ENCODE peak calls at places on chromosomes 5 and 9, in six cellular contexts. Y, F, D, P, C and R are unnamed samples. For H3K9me3 and H3K4me1, the result is how much of the 10 kb centered on the place peaks cover.

GRCh38 chr5:154265197-154265578 is 74.7 kb downstream of the GALNT10 start:
- DNase-seq in P (no peak), D (no peak), Y (no peak), C (no peak), F (no peak), R (no peak)

GRCh38 chr5:139985733-139986132 is 57.4 kb downstream of the NRG2 start:
- DNase-seq in C (peak), D (no peak), P (peak), F (no peak), Y (no peak), R (no peak)

GRCh38 chr5:176436641-176437040 is 11.5 kb upstream of the FAF2 start:
- DNase-seq in F (no peak), D (no peak), P (peak), Y (no peak), C (no peak), R (no peak)

GRCh38 chr5:80871541-80871961 is 88.6 kb upstream of the RASGRF2 start:
- DNase-seq in C (no peak), P (peak), F (no peak), Y (no peak), D (no peak), R (no peak)

GRCh38 chr5:10602031-10602806 is 38.3 kb downstream of the ANKRD33B start:
- DNase-seq in D (no peak), F (no peak), Y (peak), P (no peak), C (no peak), R (no peak)

GRCh38 chr5:127236254-127236653 is 54.3 kb upstream of the MEGF10 start:
- DNase-seq in C (no peak), Y (no peak), F (no peak), P (no peak), D (no peak), R (no peak)

GRCh38 chr5:68415177-68416085 is 199.9 kb downstream of the PIK3R1 start:
- DNase-seq in D (no peak), Y (no peak), P (no peak), C (no peak), F (peak), R (no peak)

GRCh38 chr5:100828756-100829342 is 74.2 kb downstream of the ST8SIA4 start:
- DNase-seq in P (no peak), D (no peak), C (no peak), Y (no peak), F (no peak), R (no peak)

GRCh38 chr9:95495988-95496387 is 20.8 kb downstream of the PTCH1 start:
- DNase-seq in F (no peak), Y (no peak), P (no peak), C (no peak), D (no peak), R (no peak)

GRCh38 chr9:123607987-123608565 is 252.1 kb downstream of the CRB2 start:
- DNase-seq in C (no peak), D (no peak), P (no peak), Y (no peak), F (no peak), R (no peak)

GRCh38 chr9:111896942-111897830 is 572 bp downstream of the UGCG start:
- DNase-seq in Y (peak), C (peak), D (peak), P (peak), F (peak), R (peak)

GRCh38 chr9:106487256-106487655 is 375.7 kb upstream of the ZNF462 start:
- DNase-seq in C (no peak), P (no peak), D (no peak), F (no peak), Y (no peak), R (no peak)

GRCh38 chr5:97542469-97542868 is 359.4 kb upstream of the RIOK2 start:
- DNase-seq in C (no peak), P (no peak), Y (no peak), D (no peak), F (no peak), R (no peak)

GRCh38 chr9:13513710-13514444 is 234.4 kb upstream of the MPDZ start:
- DNase-seq in C (no peak), F (no peak), P (peak), D (no peak), Y (no peak), R (no peak)

GRCh38 chr9:120928015-120928719 is 1.6 kb upstream of the TRAF1 start:
- DNase-seq in F (peak), Y (peak), D (peak), P (no peak), C (no peak), R (peak)

GRCh38 chr5:80069918-80070318 is 34.8 kb downstream of the THBS4 start:
- DNase-seq in F (no peak), D (no peak), C (no peak), Y (no peak), P (no peak), R (peak)

GRCh38 chr9:132201780-132202703 is 40.2 kb downstream of the NTNG2 start:
- DNase-seq in C (no peak), P (no peak), D (peak), Y (no peak), F (no peak), R (no peak)
- H3K9me3 ChIP-seq in C (under half), P (under half), D (under half), Y (under half), F (under half), R (under half)

GRCh38 chr9:78133751-78134150 is 102.1 kb upstream of the CEP78 start:
- DNase-seq in D (no peak), P (peak), Y (no peak), C (no peak), F (no peak), R (no peak)
- H3K4me1 ChIP-seq in D (under half), P (under half), Y (under half), C (under half), F (under half), R (under half)

DNA sequence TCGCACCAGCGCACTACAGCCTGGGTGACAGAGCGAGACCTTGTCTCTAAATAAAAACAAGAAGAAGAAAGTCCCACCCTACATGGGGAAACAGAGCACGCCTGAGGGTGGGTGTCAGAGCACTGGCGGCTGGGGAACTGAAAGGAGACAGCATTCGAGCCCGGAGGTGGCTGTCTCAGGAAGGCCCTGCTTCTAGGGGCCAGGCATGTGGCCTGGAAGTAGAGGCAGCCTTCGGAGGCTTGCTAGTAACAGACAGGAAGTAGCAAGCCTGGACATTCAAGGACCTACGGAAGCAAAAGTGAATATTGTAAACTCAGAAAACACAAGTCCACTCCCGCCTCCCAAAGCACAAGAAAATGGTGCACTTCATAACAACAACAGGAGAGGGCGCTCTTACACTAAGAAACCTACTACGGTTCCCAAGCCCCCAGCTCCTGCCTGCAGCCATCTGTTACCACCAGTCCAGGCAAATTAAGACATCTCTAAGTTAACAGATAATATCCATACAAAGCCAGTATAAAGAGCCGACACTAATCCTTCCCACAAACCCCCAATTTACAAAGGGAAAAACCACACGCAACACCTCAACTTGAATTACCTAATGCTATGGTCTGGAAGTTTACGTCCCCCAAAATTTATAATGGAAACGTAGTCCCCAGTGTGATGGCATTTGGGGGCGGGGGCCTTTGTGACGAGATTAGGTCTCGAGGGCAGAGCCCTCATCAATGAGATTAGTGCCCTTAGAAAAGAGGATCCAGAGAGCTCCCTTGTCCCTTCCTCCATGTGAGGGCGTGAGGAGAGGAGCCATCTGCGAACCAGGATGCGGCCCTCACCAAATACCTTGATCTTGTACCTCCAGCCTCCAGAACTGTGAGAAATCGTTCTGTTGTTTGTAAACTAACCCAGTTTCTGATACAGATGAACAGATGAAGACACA is 7.7 kb downstream of the RASGEF1C start:
- DNase-seq in P (peak), C (no peak), F (peak), Y (no peak), D (no peak), R (peak)
- TF ChIP-seq CTCF in P (peak), C (peak), F (no peak), Y (no peak), D (peak), R (peak)

GRCh38 chr5:17833336-17833735 is 199.1 kb downstream of the TAF11L14 start:
- DNase-seq in Y (no peak), D (no peak), C (no peak), F (no peak), P (no peak), R (no peak)
- H3K9me3 ChIP-seq in Y (under half), D (under half), C (under half), F (under half), P (under half), R (under half)

GRCh38 chr5:27876071-27876470 is 837.7 kb upstream of the CDH9 start:
- DNase-seq in D (no peak), Y (no peak), C (no peak), F (no peak), P (no peak), R (no peak)

DNA sequence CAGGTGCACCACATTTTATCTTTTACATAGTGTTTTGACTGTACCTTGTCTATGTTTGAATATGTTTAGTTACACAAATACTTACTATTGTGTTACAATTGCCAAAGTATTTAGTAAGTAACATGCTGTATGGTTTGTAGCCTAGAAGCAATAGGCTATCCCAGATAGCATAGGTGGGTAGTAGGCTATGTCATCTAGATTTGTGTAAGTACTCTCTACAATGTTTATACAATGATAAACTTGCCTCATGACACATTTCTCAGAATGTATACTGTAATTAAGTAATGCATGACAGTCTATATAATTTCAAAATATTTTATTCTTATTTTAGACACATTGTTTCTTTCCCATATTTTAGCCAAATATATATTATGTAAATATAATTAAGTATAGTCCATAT is 836.8 kb upstream of the CDH9 start:
- DNase-seq in Y (no peak), D (no peak), C (no peak), F (no peak), P (no peak), R (no peak)
- H3K4me1 ChIP-seq in Y (under half), D (under half), C (under half), F (under half), P (under half), R (under half)

GRCh38 chr5:133247881-133248642 is 196.2 kb downstream of the HSPA4 start:
- DNase-seq in C (peak), Y (no peak), P (no peak), D (peak), F (peak), R (no peak)
- TF ChIP-seq CTCF in C (peak), Y (no peak), P (peak), D (peak), F (peak), R (peak)

GRCh38 chr5:159655757-159656409 is 260.4 kb upstream of the ADRA1B start:
- DNase-seq in Y (no peak), C (no peak), P (peak), D (no peak), F (no peak), R (no peak)
- H3K9me3 ChIP-seq in Y (under half), C (under half), P (under half), D (under half), F (under half), R (under half)

GRCh38 chr5:135483254-135483653 is 31.1 kb upstream of the TIFAB start:
- DNase-seq in P (no peak), F (no peak), Y (no peak), D (no peak), C (no peak), R (no peak)

GRCh38 chr5:135481908-135482307 is 29.8 kb upstream of the TIFAB start:
- DNase-seq in Y (no peak), D (no peak), P (no peak), F (no peak), C (no peak), R (no peak)

GRCh38 chr5:135478938-135479337 is 26.8 kb upstream of the TIFAB start:
- DNase-seq in D (no peak), F (no peak), C (no peak), Y (no peak), P (no peak), R (no peak)

GRCh38 chr5:135482383-135482933 is 30.3 kb upstream of the TIFAB start:
- DNase-seq in D (no peak), P (no peak), F (peak), Y (no peak), C (no peak), R (no peak)

DNA sequence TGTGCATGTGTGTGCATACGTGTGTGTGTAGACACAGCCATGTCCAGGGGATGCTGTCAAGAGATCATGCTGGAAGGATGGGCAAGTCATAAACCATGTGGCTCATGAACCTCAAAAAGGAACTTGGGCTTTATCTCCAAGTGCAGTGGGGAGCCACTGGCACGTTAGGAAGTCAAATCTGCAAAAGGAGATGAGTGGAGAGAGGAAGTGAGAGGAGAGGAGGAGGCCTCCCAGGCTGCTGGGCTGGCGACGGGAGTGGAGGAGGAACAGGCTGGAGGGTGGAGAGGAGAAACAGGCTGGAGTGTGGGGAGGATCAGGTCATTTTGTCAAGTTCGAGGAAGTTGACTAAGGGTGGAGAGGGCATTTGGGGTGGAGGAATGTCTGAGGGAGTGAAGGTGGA is 29.2 kb upstream of the TIFAB start:
- DNase-seq in Y (no peak), P (no peak), D (no peak), F (no peak), C (no peak), R (no peak)
- H3K4me1 ChIP-seq in Y (under half), P (under half), D (under half), F (under half), C (under half), R (under half)

GRCh38 chr9:88651682-88652633 is 117.0 kb downstream of the NXNL2 start:
- DNase-seq in P (peak), D (peak), Y (no peak), F (peak), C (peak), R (no peak)
- TF ChIP-seq CTCF in P (no peak), D (no peak), Y (no peak), F (peak), C (peak), R (no peak)

GRCh38 chr5:141384471-141385267 is 2.1 kb downstream of the PCDHGA7 start:
- DNase-seq in F (no peak), D (no peak), Y (no peak), P (no peak), C (no peak), R (no peak)
- H3K9me3 ChIP-seq in F (under half), D (under half), Y (under half), P (under half), C (under half), R (under half)